ENCODE peak calls at places on chromosome 21, in seven cellular contexts. One of them, this sample, is unnamed.
A peak's percentile ranks its signal among the peaks of the same experiment; 100 is the strongest.

GRCh38 chr21:38171723-38172344 is 85.0 kb upstream of the KCNJ15 start:
- DNase-seq in mesenchymal stem cell: peak; percentile 84
- DNase-seq in CD4-positive, alpha-beta T cell: no peak
- DNase-seq in substantia nigra: no peak
- DNase-seq in caudate nucleus: no peak
- DNase-seq in right cardiac atrium: no peak
- DNase-seq in endothelial cell of umbilical vein: peak; percentile 87
- DNase-seq in this sample: no peak

GRCh38 chr21:45224189-45224938 is 63.3 kb downstream of the POFUT2 start:
- DNase-seq in mesenchymal stem cell: peak; percentile 33
- DNase-seq in CD4-positive, alpha-beta T cell: peak; percentile 65
- DNase-seq in substantia nigra: no peak
- DNase-seq in caudate nucleus: no peak
- DNase-seq in right cardiac atrium: peak; percentile 76
- DNase-seq in endothelial cell of umbilical vein: no peak
- DNase-seq in this sample: no peak

GRCh38 chr21:38917045-38917774 is 111.5 kb downstream of the ETS2 start:
- DNase-seq in mesenchymal stem cell: no peak
- DNase-seq in CD4-positive, alpha-beta T cell: no peak
- DNase-seq in substantia nigra: no peak
- DNase-seq in caudate nucleus: no peak
- DNase-seq in right cardiac atrium: no peak
- DNase-seq in endothelial cell of umbilical vein: no peak
- DNase-seq in this sample: no peak

GRCh38 chr21:17930102-17930501 is 110.9 kb upstream of the C21orf91 start:
- DNase-seq in mesenchymal stem cell: no peak
- DNase-seq in CD4-positive, alpha-beta T cell: no peak
- DNase-seq in substantia nigra: no peak
- DNase-seq in caudate nucleus: no peak
- DNase-seq in right cardiac atrium: no peak
- DNase-seq in endothelial cell of umbilical vein: no peak
- DNase-seq in this sample: no peak

GRCh38 chr21:43193651-43194302 is 25.0 kb downstream of the CRYAA start:
- DNase-seq in mesenchymal stem cell: peak; percentile 89
- DNase-seq in CD4-positive, alpha-beta T cell: no peak
- DNase-seq in substantia nigra: no peak
- DNase-seq in caudate nucleus: no peak
- DNase-seq in right cardiac atrium: peak; percentile 78
- DNase-seq in endothelial cell of umbilical vein: no peak
- DNase-seq in this sample: no peak

GRCh38 chr21:45448810-45449657 is 44.1 kb downstream of the COL18A1 start:
- DNase-seq in mesenchymal stem cell: no peak
- DNase-seq in CD4-positive, alpha-beta T cell: no peak
- DNase-seq in substantia nigra: no peak
- DNase-seq in caudate nucleus: no peak
- DNase-seq in right cardiac atrium: peak; percentile 58
- DNase-seq in endothelial cell of umbilical vein: no peak
- DNase-seq in this sample: no peak

GRCh38 chr21:18940791-18941190 is 537.2 kb upstream of the TMPRSS15 start:
- DNase-seq in mesenchymal stem cell: no peak
- DNase-seq in CD4-positive, alpha-beta T cell: no peak
- DNase-seq in substantia nigra: no peak
- DNase-seq in caudate nucleus: no peak
- DNase-seq in right cardiac atrium: no peak
- DNase-seq in endothelial cell of umbilical vein: no peak
- DNase-seq in this sample: no peak

GRCh38 chr21:32886339-32886738 is 114.8 kb upstream of the PAXBP1 start:
- DNase-seq in mesenchymal stem cell: no peak
- DNase-seq in CD4-positive, alpha-beta T cell: peak; percentile 4
- DNase-seq in substantia nigra: no peak
- DNase-seq in caudate nucleus: no peak
- DNase-seq in right cardiac atrium: no peak
- DNase-seq in endothelial cell of umbilical vein: no peak
- DNase-seq in this sample: no peak

GRCh38 chr21:17454315-17455027 is 58.4 kb upstream of the CXADR start:
- DNase-seq in mesenchymal stem cell: peak; percentile 97
- DNase-seq in CD4-positive, alpha-beta T cell: no peak
- DNase-seq in substantia nigra: peak; percentile 61
- DNase-seq in caudate nucleus: peak; percentile 20
- DNase-seq in right cardiac atrium: peak; percentile 52
- DNase-seq in endothelial cell of umbilical vein: peak; percentile 73
- DNase-seq in this sample: no peak

GRCh38 chr21:45033791-45034555 is 40.4 kb upstream of the ADARB1 start:
- DNase-seq in mesenchymal stem cell: no peak
- DNase-seq in CD4-positive, alpha-beta T cell: no peak
- DNase-seq in substantia nigra: no peak
- DNase-seq in caudate nucleus: no peak
- DNase-seq in right cardiac atrium: no peak
- DNase-seq in endothelial cell of umbilical vein: no peak
- DNase-seq in this sample: no peak

GRCh38 chr21:33414926-33415325 is 11.7 kb downstream of the IFNGR2 start:
- DNase-seq in mesenchymal stem cell: no peak
- DNase-seq in CD4-positive, alpha-beta T cell: no peak
- DNase-seq in substantia nigra: no peak
- DNase-seq in caudate nucleus: no peak
- DNase-seq in right cardiac atrium: no peak
- DNase-seq in endothelial cell of umbilical vein: no peak
- DNase-seq in this sample: no peak

GRCh38 chr21:45317401-45318145 is 29.9 kb upstream of the POFUT2 start:
- DNase-seq in mesenchymal stem cell: peak; percentile 94
- DNase-seq in CD4-positive, alpha-beta T cell: no peak
- DNase-seq in substantia nigra: no peak
- DNase-seq in caudate nucleus: no peak
- DNase-seq in right cardiac atrium: peak; percentile 55
- DNase-seq in endothelial cell of umbilical vein: peak; percentile 93
- DNase-seq in this sample: no peak

GRCh38 chr21:33657124-33657842 is 15.0 kb downstream of the ITSN1 start:
- DNase-seq in mesenchymal stem cell: peak; percentile 50
- DNase-seq in CD4-positive, alpha-beta T cell: no peak
- DNase-seq in substantia nigra: no peak
- DNase-seq in caudate nucleus: no peak
- DNase-seq in right cardiac atrium: no peak
- DNase-seq in endothelial cell of umbilical vein: peak; percentile 91
- DNase-seq in this sample: no peak

GRCh38 chr21:37532868-37533780 is 166.6 kb downstream of the DYRK1A start:
- DNase-seq in mesenchymal stem cell: peak; percentile 68
- DNase-seq in CD4-positive, alpha-beta T cell: no peak
- DNase-seq in substantia nigra: no peak
- DNase-seq in caudate nucleus: no peak
- DNase-seq in right cardiac atrium: peak; percentile 71
- DNase-seq in endothelial cell of umbilical vein: no peak
- DNase-seq in this sample: no peak

GRCh38 chr21:34890724-34891609 is 158.1 kb downstream of the RUNX1 start:
- DNase-seq in mesenchymal stem cell: peak; percentile 73
- DNase-seq in CD4-positive, alpha-beta T cell: no peak
- DNase-seq in substantia nigra: no peak
- DNase-seq in caudate nucleus: no peak
- DNase-seq in right cardiac atrium: no peak
- DNase-seq in endothelial cell of umbilical vein: peak; percentile 46
- DNase-seq in this sample: peak; percentile 59

GRCh38 chr21:16579538-16579937 is 849.8 kb downstream of the USP25 start:
- DNase-seq in mesenchymal stem cell: peak; percentile 32
- DNase-seq in CD4-positive, alpha-beta T cell: no peak
- DNase-seq in substantia nigra: no peak
- DNase-seq in caudate nucleus: no peak
- DNase-seq in right cardiac atrium: no peak
- DNase-seq in endothelial cell of umbilical vein: peak; percentile 27
- DNase-seq in this sample: no peak

GRCh38 chr21:34908424-34909055 is 140.6 kb downstream of the RUNX1 start:
- DNase-seq in mesenchymal stem cell: no peak
- DNase-seq in CD4-positive, alpha-beta T cell: no peak
- DNase-seq in substantia nigra: no peak
- DNase-seq in caudate nucleus: no peak
- DNase-seq in right cardiac atrium: no peak
- DNase-seq in endothelial cell of umbilical vein: no peak
- DNase-seq in this sample: no peak

GRCh38 chr21:32135401-32136363 is 143.2 kb downstream of the MIS18A start:
- DNase-seq in mesenchymal stem cell: no peak
- DNase-seq in CD4-positive, alpha-beta T cell: no peak
- DNase-seq in substantia nigra: no peak
- DNase-seq in caudate nucleus: no peak
- DNase-seq in right cardiac atrium: peak; percentile 58
- DNase-seq in endothelial cell of umbilical vein: no peak
- DNase-seq in this sample: no peak

GRCh38 chr21:38337793-38338192 is 81.0 kb downstream of the KCNJ15 start:
- DNase-seq in mesenchymal stem cell: no peak
- DNase-seq in CD4-positive, alpha-beta T cell: no peak
- DNase-seq in substantia nigra: no peak
- DNase-seq in caudate nucleus: no peak
- DNase-seq in right cardiac atrium: no peak
- DNase-seq in endothelial cell of umbilical vein: no peak
- DNase-seq in this sample: no peak

GRCh38 chr21:42081138-42081537 is 10.0 kb downstream of the UMODL1 start:
- DNase-seq in mesenchymal stem cell: peak; percentile 54
- DNase-seq in CD4-positive, alpha-beta T cell: no peak
- DNase-seq in substantia nigra: no peak
- DNase-seq in caudate nucleus: no peak
- DNase-seq in right cardiac atrium: peak; percentile 38
- DNase-seq in endothelial cell of umbilical vein: no peak
- DNase-seq in this sample: no peak

GRCh38 chr21:42079939-42080787 is 9.0 kb downstream of the UMODL1 start:
- DNase-seq in mesenchymal stem cell: peak; percentile 42
- DNase-seq in CD4-positive, alpha-beta T cell: no peak
- DNase-seq in substantia nigra: no peak
- DNase-seq in caudate nucleus: no peak
- DNase-seq in right cardiac atrium: peak; percentile 29
- DNase-seq in endothelial cell of umbilical vein: no peak
- DNase-seq in this sample: no peak

GRCh38 chr21:42080788-42081083 is 9.6 kb downstream of the UMODL1 start:
- DNase-seq in mesenchymal stem cell: peak; percentile 94
- DNase-seq in CD4-positive, alpha-beta T cell: no peak
- DNase-seq in substantia nigra: no peak
- DNase-seq in caudate nucleus: no peak
- DNase-seq in right cardiac atrium: peak; percentile 3
- DNase-seq in endothelial cell of umbilical vein: no peak
- DNase-seq in this sample: no peak

GRCh38 chr21:42081931-42082381 is 10.8 kb downstream of the UMODL1 start:
- DNase-seq in mesenchymal stem cell: no peak
- DNase-seq in CD4-positive, alpha-beta T cell: no peak
- DNase-seq in substantia nigra: no peak
- DNase-seq in caudate nucleus: no peak
- DNase-seq in right cardiac atrium: peak; percentile 9
- DNase-seq in endothelial cell of umbilical vein: no peak
- DNase-seq in this sample: no peak

GRCh38 chr21:42079008-42079938 is 8.2 kb downstream of the UMODL1 start:
- DNase-seq in mesenchymal stem cell: no peak
- DNase-seq in CD4-positive, alpha-beta T cell: no peak
- DNase-seq in substantia nigra: no peak
- DNase-seq in caudate nucleus: no peak
- DNase-seq in right cardiac atrium: peak; percentile 33
- DNase-seq in endothelial cell of umbilical vein: no peak
- DNase-seq in this sample: no peak
- H3K27ac ChIP-seq in mesenchymal stem cell: no peak overlapping the region
- H3K27ac ChIP-seq in CD4-positive, alpha-beta T cell: no peak overlapping the region
- H3K27ac ChIP-seq in substantia nigra: no peak overlapping the region
- H3K27ac ChIP-seq in caudate nucleus: no peak overlapping the region
- H3K27ac ChIP-seq in right cardiac atrium: no peak overlapping the region
- H3K27ac ChIP-seq in endothelial cell of umbilical vein: no peak overlapping the region
- H3K27ac ChIP-seq in this sample: peak overlapping the region; percentile 31

GRCh38 chr21:29817450-29817849 is 122.3 kb downstream of the GRIK1 start:
- DNase-seq in mesenchymal stem cell: no peak
- DNase-seq in CD4-positive, alpha-beta T cell: no peak
- DNase-seq in substantia nigra: no peak
- DNase-seq in caudate nucleus: no peak
- DNase-seq in right cardiac atrium: no peak
- DNase-seq in endothelial cell of umbilical vein: no peak
- DNase-seq in this sample: no peak

GRCh38 chr21:29821230-29821629 is 118.6 kb downstream of the GRIK1 start:
- DNase-seq in mesenchymal stem cell: no peak
- DNase-seq in CD4-positive, alpha-beta T cell: no peak
- DNase-seq in substantia nigra: no peak
- DNase-seq in caudate nucleus: no peak
- DNase-seq in right cardiac atrium: no peak
- DNase-seq in endothelial cell of umbilical vein: no peak
- DNase-seq in this sample: no peak

GRCh38 chr21:29818520-29818919 is 121.3 kb downstream of the GRIK1 start:
- DNase-seq in mesenchymal stem cell: no peak
- DNase-seq in CD4-positive, alpha-beta T cell: no peak
- DNase-seq in substantia nigra: no peak
- DNase-seq in caudate nucleus: no peak
- DNase-seq in right cardiac atrium: no peak
- DNase-seq in endothelial cell of umbilical vein: no peak
- DNase-seq in this sample: no peak

GRCh38 chr21:29822064-29822463 is 117.7 kb downstream of the GRIK1 start:
- DNase-seq in mesenchymal stem cell: no peak
- DNase-seq in CD4-positive, alpha-beta T cell: no peak
- DNase-seq in substantia nigra: no peak
- DNase-seq in caudate nucleus: no peak
- DNase-seq in right cardiac atrium: no peak
- DNase-seq in endothelial cell of umbilical vein: no peak
- DNase-seq in this sample: no peak

DNA sequence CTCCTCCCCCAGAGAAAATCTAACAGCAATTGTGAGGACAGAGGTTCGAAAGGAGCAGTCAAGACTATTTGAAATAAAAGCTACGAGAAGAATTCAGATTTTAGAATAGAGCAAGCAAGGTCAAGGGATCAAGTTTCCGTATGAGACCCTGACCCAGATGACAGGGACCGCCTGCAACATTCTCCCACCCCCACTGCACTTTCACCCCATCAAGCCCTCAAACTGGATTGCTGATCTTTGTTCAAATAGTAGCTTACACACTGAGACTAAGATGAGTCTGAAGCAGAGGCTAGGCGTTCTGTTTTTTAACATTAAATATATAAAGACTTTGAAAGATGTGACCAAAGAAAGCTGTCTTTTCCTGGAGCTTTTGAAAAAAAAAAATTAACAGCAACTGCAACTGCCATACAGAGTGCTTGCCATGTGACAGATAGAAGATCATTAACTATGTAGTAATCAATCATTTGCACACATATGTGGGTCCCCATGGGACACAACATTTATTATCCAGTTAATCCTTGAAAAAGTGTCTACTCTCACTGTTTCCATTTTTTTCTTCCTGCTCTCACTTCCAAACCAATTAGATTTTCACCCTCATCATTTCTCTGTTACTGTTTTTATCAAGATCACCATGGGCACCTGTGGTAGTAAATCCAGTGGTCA is 120.0 kb downstream of the GRIK1 start:
- DNase-seq in mesenchymal stem cell: no peak
- DNase-seq in CD4-positive, alpha-beta T cell: no peak
- DNase-seq in substantia nigra: no peak
- DNase-seq in caudate nucleus: no peak
- DNase-seq in right cardiac atrium: no peak
- DNase-seq in endothelial cell of umbilical vein: no peak
- DNase-seq in this sample: no peak
- H3K27ac ChIP-seq in mesenchymal stem cell: no peak overlapping the region
- H3K27ac ChIP-seq in CD4-positive, alpha-beta T cell: no peak overlapping the region
- H3K27ac ChIP-seq in substantia nigra: no peak overlapping the region
- H3K27ac ChIP-seq in caudate nucleus: no peak overlapping the region
- H3K27ac ChIP-seq in right cardiac atrium: no peak overlapping the region
- H3K27ac ChIP-seq in endothelial cell of umbilical vein: no peak overlapping the region
- H3K27ac ChIP-seq in this sample: no peak overlapping the region

GRCh38 chr21:14762309-14762708 is 216.2 kb upstream of the SAMSN1 start:
- DNase-seq in mesenchymal stem cell: no peak
- DNase-seq in CD4-positive, alpha-beta T cell: no peak
- DNase-seq in substantia nigra: no peak
- DNase-seq in caudate nucleus: no peak
- DNase-seq in right cardiac atrium: no peak
- DNase-seq in endothelial cell of umbilical vein: no peak
- DNase-seq in this sample: no peak
- H3K27ac ChIP-seq in mesenchymal stem cell: no peak overlapping the region
- H3K27ac ChIP-seq in CD4-positive, alpha-beta T cell: no peak overlapping the region
- H3K27ac ChIP-seq in substantia nigra: no peak overlapping the region
- H3K27ac ChIP-seq in caudate nucleus: peak overlapping the region; percentile 58
- H3K27ac ChIP-seq in right cardiac atrium: no peak overlapping the region
- H3K27ac ChIP-seq in endothelial cell of umbilical vein: no peak overlapping the region
- H3K27ac ChIP-seq in this sample: peak overlapping the region; percentile 19

GRCh38 chr21:21045538-21045937 is 47.3 kb downstream of the NCAM2 start:
- DNase-seq in mesenchymal stem cell: no peak
- DNase-seq in CD4-positive, alpha-beta T cell: no peak
- DNase-seq in substantia nigra: no peak
- DNase-seq in caudate nucleus: no peak
- DNase-seq in right cardiac atrium: no peak
- DNase-seq in endothelial cell of umbilical vein: no peak
- DNase-seq in this sample: no peak
- H3K27ac ChIP-seq in mesenchymal stem cell: no peak overlapping the region
- H3K27ac ChIP-seq in CD4-positive, alpha-beta T cell: no peak overlapping the region
- H3K27ac ChIP-seq in substantia nigra: no peak overlapping the region
- H3K27ac ChIP-seq in caudate nucleus: no peak overlapping the region
- H3K27ac ChIP-seq in right cardiac atrium: no peak overlapping the region
- H3K27ac ChIP-seq in endothelial cell of umbilical vein: no peak overlapping the region
- H3K27ac ChIP-seq in this sample: no peak overlapping the region

This sample was measured in lower lobe of right lung.